ENCODE peak calls at places on chromosomes 11 and 22, in six cellular contexts. S, F, B, K, O and P are unnamed samples.

GRCh38 chr11:77127969-77128691 is at the start of gene MYO7A:
- DNase-seq in S (no peak), F (peak; percentile 36), B (peak; percentile 74), K (no peak), O (no peak), P (peak; percentile 43)

GRCh38 chr11:110598725-110599124 is 113.5 kb downstream of the ARHGAP20 start:
- DNase-seq in S (no peak), F (no peak), B (no peak), K (no peak), O (no peak), P (no peak)

GRCh38 chr11:1082728-1083620 is 8.3 kb downstream of the MUC2 start:
- DNase-seq in S (no peak), F (no peak), B (no peak), K (no peak), O (no peak), P (no peak)

GRCh38 chr22:37018086-37018814 is 997 bp downstream of the TST start:
- DNase-seq in S (no peak), F (no peak), B (no peak), K (no peak), O (no peak), P (no peak)

GRCh38 chr11:102603091-102603490 is 22.0 kb downstream of the MMP20 start:
- DNase-seq in S (no peak), F (peak; percentile 67), B (peak; percentile 96), K (no peak), O (no peak), P (peak; percentile 95)

GRCh38 chr22:28440517-28441366 is 238.9 kb downstream of the TTC28 start:
- DNase-seq in S (no peak), F (peak; percentile 32), B (peak; percentile 57), K (no peak), O (no peak), P (peak; percentile 12)

GRCh38 chr11:65492637-65493366 is 6.0 kb upstream of the MALAT1 start:
- DNase-seq in S (no peak), F (no peak), B (peak; percentile 83), K (peak; percentile 65), O (no peak), P (peak; percentile 87)

GRCh38 chr22:42799061-42799460 is 58.0 kb downstream of the ARFGAP3 start:
- DNase-seq in S (no peak), F (no peak), B (no peak), K (no peak), O (no peak), P (no peak)

GRCh38 chr11:122199661-122200060 is 83.6 kb upstream of the BLID start:
- DNase-seq in S (no peak), F (no peak), B (no peak), K (no peak), O (no peak), P (no peak)

GRCh38 chr11:8699903-8700302 is 17.3 kb downstream of the RPL27A start:
- DNase-seq in S (no peak), F (peak; percentile 78), B (peak; percentile 92), K (no peak), O (no peak), P (peak; percentile 80)